ENCODE peak calls at places on chromosome 20, in nine cellular contexts. Z is uterus, E is PC-9, D is GM23338, S is WERI-Rb-1, V is adrenal gland, A is heart right ventricle, X is upper lobe of right lung, N is endothelial cell of umbilical vein. G is an unnamed sample.

GRCh38 chr20:13286600-13286999 is 65.5 kb downstream of the ISM1 start:
- DNase-seq in V (no peak), X (peak; percentile 74), N (no peak), A (no peak), D (no peak), S (no peak), Z (no peak), E (no peak), G (peak; percentile 84)

GRCh38 chr20:32610897-32611218 is 25.7 kb upstream of the NOL4L start:
- DNase-seq in E (no peak), D (no peak), V (no peak), Z (no peak), S (no peak), N (no peak), A (no peak), X (no peak), G (no peak)

GRCh38 chr20:51738877-51739447 is 29.2 kb downstream of the ATP9A start:
- DNase-seq in N (no peak), V (no peak), Z (no peak), X (no peak), E (peak; percentile 70), S (no peak), A (no peak), D (no peak), G (no peak)

GRCh38 chr20:59177266-59178250 is 13.9 kb downstream of the ZNF831 start:
- DNase-seq in A (no peak), D (no peak), N (no peak), S (no peak), V (no peak), X (no peak), Z (no peak), E (no peak), G (no peak)

GRCh38 chr20:56634307-56634706 is 5.2 kb downstream of the TFAP2C start:
- DNase-seq in A (no peak), V (no peak), S (no peak), X (no peak), Z (no peak), E (no peak), D (no peak), N (no peak), G (peak; percentile 29)

GRCh38 chr20:12207875-12208274 is 290.2 kb downstream of the BTBD3 start:
- DNase-seq in E (peak; percentile 2), S (peak; percentile 51), A (peak; percentile 9), Z (no peak), X (no peak), N (peak; percentile 49), D (peak; percentile 86), V (peak; percentile 42), G (peak; percentile 47)

GRCh38 chr20:31915491-31916280 is 36.2 kb downstream of the PDRG1 start:
- DNase-seq in D (no peak), S (no peak), Z (no peak), E (no peak), V (no peak), X (peak; percentile 9), A (no peak), N (no peak), G (no peak)

GRCh38 chr20:37294262-37294981 is 5.0 kb downstream of the MANBAL start:
- DNase-seq in S (no peak), V (no peak), A (no peak), E (no peak), Z (no peak), N (no peak), D (no peak), X (no peak), G (no peak)

GRCh38 chr20:3479025-3479424 is 8.2 kb downstream of the ATRN start:
- DNase-seq in X (no peak), A (no peak), V (no peak), S (no peak), Z (no peak), N (no peak), E (no peak), D (no peak), G (no peak)

GRCh38 chr20:63501818-63502670 is 3.2 kb upstream of the EEF1A2 start:
- DNase-seq in N (no peak), S (peak; percentile 84), V (peak; percentile 59), D (peak; percentile 85), A (peak; percentile 85), Z (no peak), E (no peak), X (no peak), G (no peak)

GRCh38 chr20:4840831-4841230 is 119.1 kb downstream of the PRND start:
- DNase-seq in E (no peak), X (no peak), Z (no peak), N (no peak), A (no peak), S (no peak), D (no peak), V (no peak), G (no peak)

GRCh38 chr20:1968958-1969357 is 24.9 kb downstream of the PDYN start:
- DNase-seq in X (no peak), Z (no peak), N (no peak), A (no peak), E (no peak), D (no peak), V (no peak), S (peak; percentile 78), G (no peak)

GRCh38 chr20:47748851-47749250 is 36.4 kb downstream of the SULF2 start:
- DNase-seq in S (no peak), A (no peak), V (no peak), N (peak; percentile 27), D (no peak), E (no peak), Z (no peak), X (no peak), G (no peak)

GRCh38 chr20:63648895-63649589 is 4.2 kb downstream of the STMN3 start:
- DNase-seq in V (no peak), A (no peak), X (no peak), N (no peak), D (no peak), E (no peak), S (no peak), Z (no peak), G (no peak)

GRCh38 chr20:36350439-36350838 is 44.3 kb downstream of the DLGAP4 start:
- DNase-seq in N (no peak), A (no peak), X (no peak), V (no peak), E (no peak), Z (no peak), S (no peak), D (no peak), G (no peak)

GRCh38 chr20:840858-841567 is 7.5 kb downstream of the FAM110A start:
- DNase-seq in S (no peak), D (peak; percentile 70), Z (no peak), E (peak; percentile 61), X (peak; percentile 90), N (no peak), V (peak; percentile 44), A (no peak), G (peak; percentile 46)

GRCh38 chr20:58906894-58907293 is 54.4 kb downstream of the GNAS start:
- DNase-seq in Z (no peak), V (no peak), E (no peak), S (no peak), X (no peak), A (no peak), N (peak; percentile 91), D (no peak), G (peak; percentile 80)

GRCh38 chr20:57346477-57346876 is 4.6 kb upstream of the RAE1 start:
- DNase-seq in N (peak; percentile 65), D (peak; percentile 88), A (peak; percentile 69), Z (peak; percentile 77), E (peak; percentile 70), V (peak; percentile 87), X (peak; percentile 75), S (peak; percentile 66), G (peak; percentile 75)

GRCh38 chr20:42775866-42776265 is 413.8 kb downstream of the PTPRT start:
- DNase-seq in V (no peak), N (no peak), E (no peak), A (no peak), S (peak; percentile 91), D (no peak), Z (no peak), X (no peak), G (no peak)

DNA sequence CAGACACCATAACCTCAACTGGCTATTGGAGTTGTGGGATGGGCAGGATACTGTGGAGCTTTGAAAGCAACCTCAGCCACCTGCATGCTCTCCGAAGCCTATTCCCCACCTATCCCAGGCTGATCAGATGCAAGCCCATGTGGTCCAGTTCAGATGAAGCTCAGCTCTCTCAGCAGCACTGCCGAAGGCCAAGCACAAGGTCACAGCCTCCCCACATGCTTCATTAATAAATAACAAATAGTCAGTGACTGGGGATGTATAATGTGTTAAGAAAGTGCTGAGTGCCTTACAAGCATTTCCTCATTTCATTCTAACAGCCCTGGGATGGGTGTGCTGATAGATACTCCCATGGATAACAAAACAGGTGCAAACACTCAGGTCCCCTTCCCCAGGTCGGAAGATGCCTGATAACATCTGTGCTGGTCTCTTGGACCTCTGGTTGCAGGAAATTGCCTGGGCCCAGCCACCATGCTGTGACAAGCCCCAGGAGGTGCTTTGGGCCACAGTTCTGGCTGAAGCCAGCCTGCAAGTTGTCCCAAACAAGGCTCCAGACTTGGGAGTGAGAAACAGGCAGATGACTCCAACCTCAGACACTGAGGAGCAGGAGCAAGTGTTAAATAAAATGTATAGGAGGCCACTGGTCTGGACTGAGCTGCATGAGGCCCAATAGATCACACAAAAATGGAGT is 3.7 kb downstream of the ACSS1 start:
- DNase-seq in A (no peak), Z (peak; percentile 10), D (no peak), N (no peak), E (no peak), V (no peak), X (peak; percentile 45), S (no peak), G (no peak)
- TF ChIP-seq CTCF in A (no peak), Z (no peak), D (no peak), N (no peak), E (no peak), V (no peak), X (no peak), S (no peak), G (no peak)

GRCh38 chr20:34925981-34926380 is 29.6 kb downstream of the GSS start:
- DNase-seq in A (no peak), V (no peak), D (no peak), S (no peak), Z (no peak), X (no peak), E (no peak), N (no peak), G (no peak)
- H3K36me3 ChIP-seq in A (peaks cover 100% of the 10 kb centered on the region), V (peaks cover 69% of the 10 kb centered on the region), D (peaks cover 15% of the 10 kb centered on the region), S (peaks cover 22% of the 10 kb centered on the region), Z (no peaks in the 10 kb centered on the region), X (peaks cover 88% of the 10 kb centered on the region), E (peaks cover 78% of the 10 kb centered on the region), N (peaks cover 22% of the 10 kb centered on the region), G (peaks cover 36% of the 10 kb centered on the region)

DNA sequence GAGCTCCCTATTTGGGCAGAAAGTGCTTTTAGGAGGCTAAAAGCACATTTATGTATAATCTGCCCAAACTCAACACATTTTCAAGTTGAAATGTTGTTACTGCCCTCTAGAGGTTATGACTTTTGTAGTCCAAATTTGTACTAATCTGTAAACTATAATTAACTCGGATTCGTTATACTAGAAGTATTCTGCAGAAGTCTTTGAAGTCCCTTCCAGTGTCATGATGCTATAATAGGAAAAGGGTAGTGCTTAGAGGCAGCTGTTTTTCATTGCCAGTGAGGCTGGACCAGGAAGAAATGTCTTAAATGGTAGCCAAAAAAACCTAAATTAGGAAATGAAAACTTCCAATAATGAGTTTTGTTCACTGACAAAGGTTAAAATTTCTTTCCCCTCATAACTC is 44.8 kb upstream of the EMILIN3 start:
- DNase-seq in D (peak; percentile 28), S (no peak), Z (no peak), E (no peak), A (no peak), X (no peak), N (peak; percentile 48), V (no peak), G (peak; percentile 5)
- TF ChIP-seq CTCF in D (peak; percentile 50), S (no peak), Z (peak; percentile 34), E (peak; percentile 70), A (peak; percentile 47), X (peak; percentile 41), N (peak; percentile 19), V (peak; percentile 49), G (peak; percentile 26)

GRCh38 chr20:49103019-49103418 is 56.9 kb downstream of the CSE1L start:
- DNase-seq in S (no peak), X (no peak), E (no peak), Z (no peak), A (no peak), N (no peak), D (no peak), V (no peak), G (no peak)
- H3K36me3 ChIP-seq in S (peaks cover 74% of the 10 kb centered on the region), X (peaks cover 51% of the 10 kb centered on the region), E (peaks cover 34% of the 10 kb centered on the region), Z (no peaks in the 10 kb centered on the region), A (peaks cover 76% of the 10 kb centered on the region), N (peaks cover 16% of the 10 kb centered on the region), D (peaks cover 42% of the 10 kb centered on the region), V (peaks cover 27% of the 10 kb centered on the region), G (peaks cover 22% of the 10 kb centered on the region)